ENCODE peak calls at places on chromosomes 12 and 14, in eight cellular contexts. S, D, P, T, E, G, A and F are unnamed samples.

GRCh38 chr12:121789233-121789781 is 4.2 kb downstream of the RHOF start:
- DNase-seq in S (no peak), D (no peak), P (no peak), T (no peak), E (no peak), G (no peak), A (no peak), F (no peak)

GRCh38 chr12:11862794-11863193 is 207.9 kb upstream of the BCL2L14 start:
- DNase-seq in S (no peak), D (no peak), P (no peak), T (peak; percentile 23), E (peak; percentile 80), G (peak; percentile 79), A (no peak), F (no peak)

GRCh38 chr12:98725481-98726247 is 80.6 kb downstream of the APAF1 start:
- DNase-seq in S (no peak), D (peak; percentile 70), P (peak; percentile 44), T (peak; percentile 50), E (peak; percentile 63), G (peak; percentile 73), A (no peak), F (peak; percentile 46)

GRCh38 chr14:64682843-64683242 is 21.4 kb upstream of the PLEKHG3 start:
- DNase-seq in S (no peak), D (no peak), P (no peak), T (no peak), E (no peak), G (no peak), A (no peak), F (no peak)

GRCh38 chr12:65699251-65699650 is 125.0 kb upstream of the HMGA2 start:
- DNase-seq in S (no peak), D (no peak), P (no peak), T (no peak), E (peak; percentile 76), G (peak; percentile 17), A (no peak), F (no peak)

GRCh38 chr12:96400631-96401060 is 407 bp upstream of the CDK17 start:
- DNase-seq in S (no peak), D (no peak), P (no peak), T (no peak), E (no peak), G (peak; percentile 51), A (no peak), F (no peak)

GRCh38 chr12:65818454-65819382 is 5.6 kb upstream of the HMGA2 start:
- DNase-seq in S (no peak), D (no peak), P (no peak), T (no peak), E (no peak), G (no peak), A (no peak), F (no peak)

GRCh38 chr14:101233861-101234587 is 327.3 kb upstream of the DIO3 start:
- DNase-seq in S (no peak), D (no peak), P (no peak), T (no peak), E (no peak), G (no peak), A (no peak), F (no peak)

GRCh38 chr12:15979096-15980091 is 68.3 kb downstream of the DERA start:
- DNase-seq in S (no peak), D (no peak), P (no peak), T (peak; percentile 28), E (peak; percentile 74), G (peak; percentile 75), A (no peak), F (peak; percentile 45)

GRCh38 chr14:44112774-44113460 is 394.2 kb downstream of the FSCB start:
- DNase-seq in S (no peak), D (no peak), P (no peak), T (no peak), E (peak; percentile 3), G (no peak), A (no peak), F (no peak)

GRCh38 chr14:68651075-68651474 is 141.8 kb downstream of the ZFP36L1 start:
- DNase-seq in S (no peak), D (no peak), P (no peak), T (no peak), E (no peak), G (no peak), A (no peak), F (no peak)

GRCh38 chr12:112303004-112303403 is 79.2 kb downstream of the HECTD4 start:
- DNase-seq in S (no peak), D (no peak), P (no peak), T (no peak), E (peak; percentile 24), G (peak; percentile 20), A (peak; percentile 20), F (no peak)

GRCh38 chr14:78164226-78164853 is 5.8 kb upstream of the NRXN3 start:
- DNase-seq in S (no peak), D (peak; percentile 79), P (peak; percentile 51), T (peak; percentile 65), E (no peak), G (no peak), A (no peak), F (peak; percentile 61)

GRCh38 chr12:68367903-68368302 is 35.7 kb upstream of the MDM1 start:
- DNase-seq in S (no peak), D (no peak), P (no peak), T (no peak), E (peak; percentile 36), G (no peak), A (no peak), F (no peak)

GRCh38 chr12:118645219-118645618 is 268.9 kb downstream of the SUDS3 start:
- DNase-seq in S (no peak), D (no peak), P (peak; percentile 63), T (peak; percentile 86), E (no peak), G (peak; percentile 1), A (no peak), F (no peak)

GRCh38 chr12:94265521-94265920 is 117.1 kb downstream of the PLXNC1 start:
- DNase-seq in S (no peak), D (no peak), P (no peak), T (no peak), E (no peak), G (peak; percentile 18), A (no peak), F (no peak)

GRCh38 chr12:54300267-54300731 is 516 bp downstream of the NFE2 start:
- DNase-seq in S (no peak), D (no peak), P (no peak), T (no peak), E (no peak), G (no peak), A (no peak), F (no peak)

GRCh38 chr14:37595809-37596595 is 573 bp downstream of the TTC6 start:
- DNase-seq in S (peak; percentile 71), D (peak; percentile 39), P (no peak), T (peak; percentile 41), E (no peak), G (no peak), A (peak; percentile 56), F (no peak)